ENCODE peak calls at places on chromosomes 13 and 19, in ten cellular contexts. H is heart right ventricle; T is right cardiac atrium; G is thyroid gland; X is GM23338; W is endodermal cell; R is IMR-90; F is ovary; Z is fibroblast of lung; P is effector memory CD4-positive, alpha-beta T cell. V is an unnamed sample.

GRCh38 chr13:99206226-99206625 is 5.6 kb downstream of the UBAC2 start:
- DNase-seq in W (no peak), H (no peak), R (no peak), X (no peak), Z (no peak), P (no peak), F (no peak), G (no peak), T (no peak), V (no peak)

GRCh38 chr13:26719356-26719945 is 41.1 kb downstream of the GPR12 start:
- DNase-seq in T (no peak), F (no peak), P (no peak), G (no peak), H (no peak), X (peak; percentile 41), Z (no peak), W (no peak), R (peak; percentile 4), V (no peak)

GRCh38 chr13:77729502-77730221 is 32.2 kb downstream of the SLAIN1 start:
- DNase-seq in X (no peak), T (no peak), W (no peak), R (no peak), Z (no peak), P (no peak), H (no peak), G (no peak), F (no peak), V (no peak)

GRCh38 chr13:105442941-105443340 is 1092.5 kb downstream of the EFNB2 start:
- DNase-seq in R (peak; percentile 100), X (no peak), G (no peak), H (no peak), F (no peak), W (no peak), T (no peak), Z (peak; percentile 99), P (no peak), V (no peak)

GRCh38 chr13:26819067-26819466 is 58.5 kb upstream of the GPR12 start:
- DNase-seq in X (no peak), R (no peak), G (no peak), P (no peak), Z (no peak), H (no peak), F (no peak), W (no peak), T (no peak), V (no peak)

GRCh38 chr13:80341098-80341701 is at the start of gene SPRY2:
- DNase-seq in W (peak; percentile 97), P (no peak), H (peak; percentile 93), G (peak; percentile 88), T (peak; percentile 96), X (peak; percentile 97), R (peak; percentile 96), Z (peak; percentile 97), F (peak; percentile 86), V (peak; percentile 99)

GRCh38 chr19:47240996-47241918 is 10.3 kb upstream of the BBC3 start:
- DNase-seq in W (peak; percentile 97), H (peak; percentile 45), T (peak; percentile 72), R (peak; percentile 79), P (peak; percentile 81), Z (peak; percentile 77), F (peak; percentile 71), X (peak; percentile 98), G (peak; percentile 78), V (peak; percentile 48)

GRCh38 chr19:36604656-36605100 is 435 bp upstream of the ZNF382 start:
- DNase-seq in P (peak; percentile 79), Z (peak; percentile 54), R (peak; percentile 40), H (peak; percentile 71), W (peak; percentile 60), T (peak; percentile 70), G (peak; percentile 70), X (peak; percentile 24), F (peak; percentile 30), V (no peak)

GRCh38 chr13:20017365-20017711 is 58.8 kb downstream of the ZMYM2 start:
- DNase-seq in W (no peak), Z (no peak), T (no peak), F (no peak), R (no peak), G (no peak), X (no peak), P (no peak), H (no peak), V (no peak)

GRCh38 chr13:41802033-41802683 is 158.8 kb downstream of the VWA8 start:
- DNase-seq in Z (no peak), G (no peak), X (peak; percentile 39), R (no peak), W (no peak), T (no peak), P (no peak), F (no peak), H (no peak), V (no peak)

GRCh38 chr19:56113071-56113632 is 7.9 kb downstream of the ZNF787 start:
- DNase-seq in X (no peak), R (no peak), W (no peak), P (no peak), H (no peak), T (no peak), Z (no peak), G (no peak), F (no peak), V (no peak)

GRCh38 chr19:56116606-56117005 is 4.5 kb downstream of the ZNF787 start:
- DNase-seq in H (no peak), R (no peak), Z (no peak), G (no peak), X (no peak), F (no peak), P (no peak), T (no peak), W (peak; percentile 37), V (no peak)

GRCh38 chr19:56114051-56114694 is 6.9 kb downstream of the ZNF787 start:
- DNase-seq in H (no peak), R (no peak), W (peak; percentile 42), F (no peak), P (no peak), Z (no peak), X (no peak), T (no peak), G (no peak), V (no peak)

GRCh38 chr19:56115490-56115889 is 5.6 kb downstream of the ZNF787 start:
- DNase-seq in P (no peak), T (no peak), F (no peak), R (no peak), G (no peak), W (peak; percentile 37), Z (no peak), H (no peak), X (no peak), V (no peak)

DNA sequence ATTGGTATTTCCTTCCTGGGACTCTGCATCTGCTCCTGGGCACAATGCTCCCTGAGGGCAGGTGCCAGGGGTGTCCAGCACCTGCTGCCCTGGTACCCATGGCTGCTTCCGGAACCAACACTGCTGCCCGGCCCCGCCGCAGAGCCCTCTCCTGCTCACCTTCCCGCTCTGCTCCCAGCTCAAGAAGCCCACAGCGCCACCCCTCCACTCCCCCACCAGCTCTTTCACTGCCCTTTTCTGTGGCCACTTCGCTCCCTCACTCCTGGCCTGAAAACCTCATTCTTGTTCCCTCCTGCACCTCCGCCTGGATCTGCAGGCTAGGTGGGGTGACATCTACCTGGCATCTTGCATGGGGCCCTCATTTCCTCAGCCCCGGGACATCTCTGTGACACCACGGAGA is 6.4 kb downstream of the ZNF787 start:
- DNase-seq in W (peak; percentile 49), T (no peak), Z (no peak), R (no peak), P (no peak), X (no peak), H (no peak), G (peak; percentile 37), F (no peak), V (no peak)
- H3K4me1 ChIP-seq in W (peaks cover 7% of the 10 kb centered on the region), T (peaks cover 28% of the 10 kb centered on the region), Z (peaks cover 27% of the 10 kb centered on the region), R (peaks cover 26% of the 10 kb centered on the region), P (peaks cover 13% of the 10 kb centered on the region), X (peaks cover 46% of the 10 kb centered on the region), H (peaks cover 78% of the 10 kb centered on the region), G (peaks cover 73% of the 10 kb centered on the region), F (peaks cover 36% of the 10 kb centered on the region), V (peaks cover 8% of the 10 kb centered on the region)

DNA sequence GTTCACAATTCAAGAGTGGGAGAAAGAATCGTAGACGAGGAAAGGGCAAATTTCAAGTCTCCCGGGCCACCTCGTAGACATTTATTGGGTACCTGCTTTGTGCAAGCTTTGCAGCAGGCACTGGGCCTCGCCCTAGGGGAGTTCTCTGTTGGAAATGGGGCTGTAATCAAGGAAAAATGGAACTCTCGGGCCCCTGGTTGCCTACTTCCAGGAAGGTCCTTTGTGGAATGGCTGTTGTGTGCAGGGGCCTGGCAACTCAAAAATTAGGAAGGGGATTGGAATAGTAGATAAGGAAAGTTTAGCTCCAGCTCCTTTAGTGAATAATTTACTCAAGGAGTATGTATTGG is 612 bp downstream of the ZNF526 start:
- DNase-seq in P (no peak), G (no peak), W (no peak), R (no peak), H (no peak), X (no peak), Z (no peak), T (no peak), F (no peak), V (no peak)
- H3K4me1 ChIP-seq in P (peaks cover 36% of the 10 kb centered on the region), G (peaks cover 39% of the 10 kb centered on the region), W (peaks cover 4% of the 10 kb centered on the region), R (peaks cover 11% of the 10 kb centered on the region), H (peaks cover 27% of the 10 kb centered on the region), X (peaks cover 9% of the 10 kb centered on the region), Z (peaks cover 8% of the 10 kb centered on the region), T (peaks cover 10% of the 10 kb centered on the region), F (peaks cover 6% of the 10 kb centered on the region), V (peaks cover 25% of the 10 kb centered on the region)

GRCh38 chr19:1213391-1214286 is 8.1 kb downstream of the STK11 start:
- DNase-seq in P (peak; percentile 62), G (peak; percentile 34), Z (peak; percentile 78), W (no peak), X (no peak), T (peak; percentile 75), F (peak; percentile 44), H (peak; percentile 71), R (peak; percentile 58), V (no peak)

GRCh38 chr19:1214299-1214861 is 8.8 kb downstream of the STK11 start:
- DNase-seq in T (no peak), W (no peak), F (no peak), Z (no peak), G (no peak), X (no peak), R (no peak), H (no peak), P (no peak), V (no peak)

GRCh38 chr19:1210227-1210538 is 4.6 kb downstream of the STK11 start:
- DNase-seq in G (no peak), W (no peak), R (no peak), F (no peak), P (no peak), X (no peak), H (no peak), Z (peak; percentile 37), T (no peak), V (no peak)

GRCh38 chr19:1214862-1215731 is 9.5 kb downstream of the STK11 start:
- DNase-seq in W (no peak), Z (peak; percentile 52), F (peak; percentile 41), X (no peak), T (peak; percentile 73), P (no peak), H (peak; percentile 79), R (no peak), G (peak; percentile 93), V (peak; percentile 37)

GRCh38 chr19:1211494-1212234 is 6.1 kb downstream of the STK11 start:
- DNase-seq in R (no peak), H (no peak), X (peak; percentile 82), F (peak; percentile 55), P (no peak), T (peak; percentile 41), G (no peak), Z (peak; percentile 59), W (peak; percentile 83), V (no peak)
- H3K4me1 ChIP-seq in R (peaks cover 30% of the 10 kb centered on the region), H (peaks cover 78% of the 10 kb centered on the region), X (peaks cover 18% of the 10 kb centered on the region), F (peaks cover 29% of the 10 kb centered on the region), P (peaks cover 45% of the 10 kb centered on the region), T (peaks cover 28% of the 10 kb centered on the region), G (peaks cover 78% of the 10 kb centered on the region), Z (peaks cover 28% of the 10 kb centered on the region), W (no peaks in the 10 kb centered on the region), V (peaks cover 51% of the 10 kb centered on the region)

GRCh38 chr19:7187605-7188339 is 106.4 kb downstream of the INSR start:
- DNase-seq in R (no peak), W (no peak), F (no peak), T (no peak), G (no peak), H (no peak), Z (no peak), X (no peak), P (no peak), V (no peak)
- H3K4me1 ChIP-seq in R (peaks cover 2% of the 10 kb centered on the region), W (no peaks in the 10 kb centered on the region), F (peaks cover 16% of the 10 kb centered on the region), T (peaks cover 2% of the 10 kb centered on the region), G (peaks cover 16% of the 10 kb centered on the region), H (peaks cover 10% of the 10 kb centered on the region), Z (no peaks in the 10 kb centered on the region), X (no peaks in the 10 kb centered on the region), P (peaks cover 5% of the 10 kb centered on the region), V (no peaks in the 10 kb centered on the region)